ENCODE peak calls at places on chromosomes 1 and 21, in seven cellular contexts. M is GM12892, A is SK-N-SH, T is HepG2, X is H1, D is K562, W is GM12878. O is an unnamed sample.

GRCh38 chr21:45127937-45128336 is 53.6 kb downstream of the ADARB1 start:
- DNase-seq in M (no peak), A (no peak), T (no peak), X (no peak), D (no peak), W (no peak), O (no peak)

GRCh38 chr1:94617957-94618739 is 76.6 kb upstream of the F3 start:
- DNase-seq in M (no peak), A (no peak), T (peak), X (no peak), D (no peak), W (no peak), O (no peak)

GRCh38 chr1:54652172-54652571 is 10.6 kb downstream of the MROH7 start:
- DNase-seq in M (no peak), A (no peak), T (no peak), X (no peak), D (no peak), W (no peak), O (no peak)

GRCh38 chr1:109796484-109797305 is 33.0 kb upstream of the EPS8L3 start:
- DNase-seq in M (no peak), A (no peak), T (no peak), X (no peak), D (no peak), W (no peak), O (no peak)

GRCh38 chr21:42200906-42201614 is 17.9 kb upstream of the ABCG1 start:
- DNase-seq in M (no peak), A (no peak), T (no peak), X (no peak), D (no peak), W (no peak), O (no peak)

GRCh38 chr1:162327144-162327790 is 49.4 kb downstream of the SPATA46 start:
- DNase-seq in M (no peak), A (no peak), T (no peak), X (no peak), D (no peak), W (no peak), O (no peak)

GRCh38 chr1:156931974-156932710 is 11.7 kb downstream of the LRRC71 start:
- DNase-seq in M (no peak), A (no peak), T (no peak), X (no peak), D (no peak), W (no peak), O (no peak)

GRCh38 chr1:244437108-244437507 is 14.6 kb downstream of the ADSS2 start:
- DNase-seq in M (no peak), A (no peak), T (no peak), X (no peak), D (no peak), W (no peak), O (no peak)

GRCh38 chr1:32180186-32181060 is 948 bp downstream of the TXLNA start:
- DNase-seq in M (peak), A (peak), T (peak), X (no peak), D (peak), W (no peak), O (peak)

GRCh38 chr1:53361541-53361961 is 33.7 kb upstream of the LRP8 start:
- DNase-seq in M (no peak), A (no peak), T (no peak), X (no peak), D (no peak), W (no peak), O (no peak)

GRCh38 chr21:35113064-35113463 is 64.0 kb upstream of the RUNX1 start:
- DNase-seq in M (no peak), A (no peak), T (no peak), X (no peak), D (no peak), W (no peak), O (no peak)

GRCh38 chr21:19640964-19641363 is 1237.4 kb upstream of the TMPRSS15 start:
- DNase-seq in M (no peak), A (no peak), T (no peak), X (no peak), D (no peak), W (no peak), O (no peak)

GRCh38 chr1:145990249-145991097 is 5.9 kb downstream of the TXNIP start:
- DNase-seq in M (no peak), A (no peak), T (peak), X (no peak), D (no peak), W (no peak), O (no peak)

GRCh38 chr1:47875831-47876586 is 121.2 kb downstream of the TRABD2B start:
- DNase-seq in M (no peak), A (no peak), T (peak), X (no peak), D (no peak), W (peak), O (no peak)
- TF ChIP-seq POLR2AphosphoS5 in M (no peak), A (no peak), T (no peak), X (no peak), D (no peak), W (no peak), O (no peak)

GRCh38 chr1:5575396-5576110 is 416.7 kb downstream of the NPHP4 start:
- DNase-seq in M (no peak), A (no peak), T (no peak), X (no peak), D (no peak), W (no peak), O (no peak)

GRCh38 chr1:5571861-5572401 is 420.3 kb downstream of the NPHP4 start:
- DNase-seq in M (no peak), A (no peak), T (no peak), X (no peak), D (no peak), W (no peak), O (no peak)

GRCh38 chr1:5576111-5577065 is 415.8 kb downstream of the NPHP4 start:
- DNase-seq in M (no peak), A (no peak), T (no peak), X (no peak), D (no peak), W (no peak), O (no peak)

GRCh38 chr1:5572794-5573193 is 419.4 kb downstream of the NPHP4 start:
- DNase-seq in M (no peak), A (no peak), T (no peak), X (no peak), D (no peak), W (no peak), O (no peak)

GRCh38 chr1:5574641-5575040 is 417.6 kb downstream of the NPHP4 start:
- DNase-seq in M (no peak), A (no peak), T (no peak), X (no peak), D (no peak), W (no peak), O (no peak)
- TF ChIP-seq TAF1 in M (no peak), A (no peak), T (no peak), X (no peak), D (no peak), W (no peak), O (no peak)

DNA sequence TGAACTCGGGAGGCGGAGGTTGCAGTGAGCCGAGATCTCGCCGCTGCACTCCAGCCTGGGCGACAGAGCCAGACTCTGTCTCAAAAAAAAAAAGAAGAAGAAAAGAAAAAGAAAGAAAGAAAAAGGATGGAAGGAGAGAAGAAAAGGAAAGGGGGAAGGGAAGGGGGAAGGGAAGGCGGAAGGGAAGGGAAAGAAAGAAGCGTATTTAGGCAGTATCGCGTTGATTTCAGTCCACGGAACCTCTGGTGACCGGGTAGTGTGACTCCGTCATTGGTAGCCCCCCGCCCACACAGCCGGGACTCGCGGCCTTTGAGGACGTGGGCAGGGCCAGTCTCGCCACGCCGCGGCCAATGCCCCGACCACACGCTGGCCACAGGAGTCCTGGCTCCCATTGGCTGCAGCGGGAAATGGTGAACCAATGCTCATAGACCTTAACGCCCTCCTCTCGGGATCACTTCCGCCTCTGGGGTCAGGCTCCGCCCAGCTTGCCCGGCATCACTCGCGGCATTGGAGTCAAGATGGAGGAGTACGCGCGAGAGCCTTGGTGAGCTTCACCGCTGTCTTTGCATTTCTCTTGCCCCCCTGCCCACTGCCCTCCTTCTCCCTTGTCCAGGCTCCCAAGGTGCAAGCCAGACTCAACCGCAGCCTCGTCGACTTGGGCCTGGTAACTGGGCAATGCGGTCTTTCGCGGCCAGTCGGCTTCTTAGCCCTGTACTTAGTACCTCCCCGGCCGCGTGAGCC is at the start of gene TIMM17A:
- DNase-seq in M (peak), A (peak), T (peak), X (peak), D (peak), W (peak), O (peak)
- TF ChIP-seq POLR2AphosphoS5 in M (peak), A (peak), T (peak), X (peak), D (peak), W (peak), O (peak)

GRCh38 chr1:18348354-18348753 is 132.4 kb upstream of the KLHDC7A start:
- DNase-seq in M (no peak), A (no peak), T (no peak), X (no peak), D (no peak), W (no peak), O (no peak)
- TF ChIP-seq TAF1 in M (no peak), A (no peak), T (no peak), X (no peak), D (no peak), W (no peak), O (no peak)

GRCh38 chr1:214351551-214352277 is 70.8 kb downstream of the SMYD2 start:
- DNase-seq in M (no peak), A (no peak), T (no peak), X (no peak), D (no peak), W (no peak), O (no peak)
- TF ChIP-seq POLR2AphosphoS5 in M (no peak), A (no peak), T (no peak), X (no peak), D (no peak), W (no peak), O (no peak)

GRCh38 chr1:16165548-16165947 is 9.7 kb upstream of the EPHA2 start:
- DNase-seq in M (no peak), A (no peak), T (no peak), X (no peak), D (no peak), W (no peak), O (no peak)

GRCh38 chr1:16164821-16165364 is 9.0 kb upstream of the EPHA2 start:
- DNase-seq in M (no peak), A (no peak), T (no peak), X (no peak), D (no peak), W (no peak), O (no peak)

GRCh38 chr1:16166117-16166516 is 10.2 kb upstream of the EPHA2 start:
- DNase-seq in M (no peak), A (no peak), T (no peak), X (no peak), D (no peak), W (no peak), O (no peak)

GRCh38 chr1:16162163-16162822 is 6.4 kb upstream of the EPHA2 start:
- DNase-seq in M (no peak), A (no peak), T (no peak), X (peak), D (peak), W (no peak), O (no peak)

GRCh38 chr1:16163882-16164820 is 8.3 kb upstream of the EPHA2 start:
- DNase-seq in M (no peak), A (no peak), T (peak), X (no peak), D (peak), W (no peak), O (no peak)
- TF ChIP-seq TAF1 in M (no peak), A (no peak), T (no peak), X (no peak), D (no peak), W (no peak), O (no peak)

GRCh38 chr1:232285138-232285537 is 344.8 kb downstream of the SIPA1L2 start:
- DNase-seq in M (no peak), A (no peak), T (no peak), X (no peak), D (no peak), W (no peak), O (no peak)
- TF ChIP-seq POLR2AphosphoS5 in M (no peak), A (no peak), T (no peak), X (no peak), D (no peak), W (no peak), O (no peak)

GRCh38 chr1:74674278-74675048 is 871 bp upstream of the ERICH3 start:
- DNase-seq in M (no peak), A (no peak), T (no peak), X (peak), D (no peak), W (no peak), O (no peak)
- TF ChIP-seq TAF1 in M (no peak), A (no peak), T (no peak), X (no peak), D (no peak), W (no peak), O (no peak)

GRCh38 chr1:67190942-67191341 is 24.7 kb downstream of the IL23R start:
- DNase-seq in M (no peak), A (no peak), T (no peak), X (no peak), D (no peak), W (no peak), O (no peak)

GRCh38 chr1:67191668-67192520 is 25.6 kb downstream of the IL23R start:
- DNase-seq in M (no peak), A (no peak), T (no peak), X (no peak), D (peak), W (no peak), O (no peak)

GRCh38 chr1:67189953-67190352 is 23.7 kb downstream of the IL23R start:
- DNase-seq in M (no peak), A (no peak), T (no peak), X (no peak), D (no peak), W (no peak), O (no peak)

GRCh38 chr1:67188137-67188536 is 21.9 kb downstream of the IL23R start:
- DNase-seq in M (no peak), A (no peak), T (no peak), X (no peak), D (no peak), W (no peak), O (no peak)

GRCh38 chr1:67190410-67190809 is 24.2 kb downstream of the IL23R start:
- DNase-seq in M (no peak), A (no peak), T (no peak), X (no peak), D (no peak), W (no peak), O (no peak)
- TF ChIP-seq POLR2AphosphoS5 in M (no peak), A (no peak), T (no peak), X (no peak), D (no peak), W (no peak), O (no peak)

O was measured in GM12891.